ENCODE peak calls at places on chromosomes 11 and 22, in four cellular contexts. F, R, C and Y are unnamed samples.

GRCh38 chr11:73143126-73143838 is 1.2 kb upstream of the FCHSD2 start:
- DNase-seq in F (no peak), R (no peak), C (peak; percentile 38), Y (no peak)

GRCh38 chr22:50326225-50326958 is 420 bp downstream of the DENND6B start:
- DNase-seq in F (no peak), C (no peak), R (no peak), Y (no peak)

GRCh38 chr11:86980397-86980796 is 25.2 kb upstream of the FZD4 start:
- DNase-seq in F (no peak), C (no peak), R (no peak), Y (no peak)

GRCh38 chr11:43366597-43367121 is 7.9 kb downstream of the TTC17 start:
- DNase-seq in R (no peak), C (peak; percentile 57), F (no peak), Y (peak; percentile 48)

GRCh38 chr11:7538466-7539454 is 25.0 kb downstream of the PPFIBP2 start:
- DNase-seq in C (no peak), R (no peak), F (no peak), Y (no peak)

GRCh38 chr22:46381731-46382130 is 46.2 kb downstream of the TRMU start:
- DNase-seq in F (no peak), R (no peak), C (no peak), Y (no peak)

GRCh38 chr11:31872074-31872440 is 60.9 kb upstream of the PAX6 start:
- DNase-seq in R (no peak), F (no peak), C (no peak), Y (no peak)

GRCh38 chr11:69002101-69002742 is 10.8 kb downstream of the MRGPRF start:
- DNase-seq in F (no peak), C (no peak), R (peak; percentile 8), Y (no peak)

GRCh38 chr11:32436751-32437405 is 1.5 kb upstream of the WT1 start:
- DNase-seq in C (no peak), R (no peak), F (no peak), Y (no peak)

GRCh38 chr11:100340416-100341323 is 346.4 kb upstream of the ARHGAP42 start:
- DNase-seq in R (no peak), C (no peak), F (no peak), Y (no peak)

GRCh38 chr11:102226702-102227101 is 90.6 kb upstream of the BIRC3 start:
- DNase-seq in C (peak; percentile 24), R (no peak), F (peak; percentile 87), Y (peak; percentile 67)
- H3K4me3 ChIP-seq in C (peak overlapping the region; percentile 33), R (no peak overlapping the region), F (peak overlapping the region; percentile 1), Y (no peak overlapping the region)

DNA sequence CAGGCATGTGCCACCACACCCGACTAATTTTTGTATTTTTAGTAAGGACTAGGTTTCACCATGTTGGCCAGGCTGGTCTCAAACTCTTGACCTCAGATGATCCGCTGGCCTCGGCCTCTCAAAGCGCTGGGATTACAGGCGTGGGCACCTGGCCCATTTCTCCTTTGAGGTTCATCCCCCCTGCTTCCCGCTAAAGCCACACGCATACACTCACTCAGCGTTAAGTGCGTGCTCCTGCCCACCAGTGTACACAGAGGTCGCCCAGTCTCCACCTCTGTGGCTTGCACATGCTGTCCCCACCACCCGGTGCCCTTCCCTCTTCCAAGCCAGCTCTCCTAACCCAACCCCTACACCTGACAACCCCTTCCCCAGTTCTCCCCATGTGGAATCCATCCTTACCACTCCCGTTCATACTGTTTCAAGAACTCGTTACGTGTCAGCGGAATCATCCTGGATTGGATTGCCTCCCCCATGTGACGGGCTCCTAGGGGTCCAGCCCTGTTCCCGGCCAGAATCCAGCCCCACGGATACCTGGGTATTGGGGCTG is 15.7 kb upstream of the CYTH4 start:
- DNase-seq in R (no peak), F (no peak), C (no peak), Y (no peak)
- TF ChIP-seq CTCF in R (no peak), F (no peak), C (no peak), Y (no peak)

DNA sequence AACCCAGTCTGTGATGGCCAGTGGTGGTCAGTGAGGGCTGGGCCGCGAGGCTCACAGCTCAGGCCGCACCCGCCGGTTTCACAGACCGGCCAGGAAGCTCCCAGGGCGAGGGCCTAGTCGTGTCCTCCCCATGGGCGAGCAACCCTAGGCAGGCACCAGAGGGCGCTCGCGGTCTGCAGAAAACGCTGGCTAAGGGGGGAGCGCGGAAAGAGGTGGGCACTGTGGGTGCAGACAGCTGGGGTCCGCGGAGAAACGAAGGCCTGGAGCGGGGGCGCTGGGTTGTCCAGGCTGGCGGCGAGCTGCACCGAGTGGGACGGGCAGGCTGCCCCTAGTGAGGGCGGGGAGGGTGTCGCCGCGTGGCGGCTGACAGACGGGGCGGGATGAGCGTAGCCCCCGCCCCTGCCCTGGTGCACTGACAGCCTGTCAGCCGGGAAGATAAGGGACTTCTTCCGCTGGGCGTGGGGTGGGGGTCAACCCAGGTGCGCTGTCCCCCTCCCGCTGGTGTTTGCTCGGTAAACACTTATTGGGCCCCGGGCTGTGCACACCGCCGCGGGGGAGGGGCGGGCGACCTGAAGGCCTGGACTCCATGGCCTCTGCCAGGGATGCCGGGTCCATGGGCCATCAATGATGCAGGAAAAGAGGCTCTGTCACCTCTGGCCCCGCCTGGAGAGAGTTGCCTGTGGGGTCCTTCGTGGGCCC is 7.5 kb downstream of the GP1BB start:
- DNase-seq in C (peak; percentile 56), F (peak; percentile 38), R (peak; percentile 80), Y (peak; percentile 71)
- H3K4me3 ChIP-seq in C (peak overlapping the region; percentile 61), F (peak overlapping the region; percentile 39), R (peak overlapping the region; percentile 35), Y (peak overlapping the region; percentile 44)

GRCh38 chr22:37639070-37639760 is at the start of gene SH3BP1:
- DNase-seq in R (peak; percentile 81), F (no peak), C (no peak), Y (no peak)

GRCh38 chr22:37639771-37640590 is 512 bp downstream of the SH3BP1 start:
- DNase-seq in C (no peak), F (no peak), R (peak; percentile 47), Y (no peak)

GRCh38 chr22:37640591-37641250 is 1.3 kb downstream of the SH3BP1 start:
- DNase-seq in F (no peak), C (no peak), R (peak; percentile 54), Y (no peak)

GRCh38 chr22:37643225-37643847 is 3.9 kb downstream of the SH3BP1 start:
- DNase-seq in C (peak; percentile 11), R (peak; percentile 93), F (no peak), Y (peak; percentile 65)

GRCh38 chr22:37641251-37641949 is 1.9 kb downstream of the SH3BP1 start:
- DNase-seq in F (no peak), R (peak; percentile 78), C (no peak), Y (no peak)
- TF ChIP-seq CTCF in F (no peak), R (no peak), C (no peak), Y (no peak)

GRCh38 chr11:126585388-126586302 is 230.2 kb downstream of the ST3GAL4 start:
- DNase-seq in R (peak; percentile 22), C (peak; percentile 90), F (peak; percentile 92), Y (peak; percentile 97)
- H3K4me3 ChIP-seq in R (no peak overlapping the region), C (peak overlapping the region; percentile 44), F (peak overlapping the region; percentile 17), Y (no peak overlapping the region)

GRCh38 chr11:120182790-120183491 is 27.9 kb upstream of the OAF start:
- DNase-seq in C (no peak), R (peak; percentile 78), F (no peak), Y (peak; percentile 72)
- TF ChIP-seq CTCF in C (peak; percentile 34), R (peak; percentile 66), F (peak; percentile 38), Y (peak; percentile 62)

DNA sequence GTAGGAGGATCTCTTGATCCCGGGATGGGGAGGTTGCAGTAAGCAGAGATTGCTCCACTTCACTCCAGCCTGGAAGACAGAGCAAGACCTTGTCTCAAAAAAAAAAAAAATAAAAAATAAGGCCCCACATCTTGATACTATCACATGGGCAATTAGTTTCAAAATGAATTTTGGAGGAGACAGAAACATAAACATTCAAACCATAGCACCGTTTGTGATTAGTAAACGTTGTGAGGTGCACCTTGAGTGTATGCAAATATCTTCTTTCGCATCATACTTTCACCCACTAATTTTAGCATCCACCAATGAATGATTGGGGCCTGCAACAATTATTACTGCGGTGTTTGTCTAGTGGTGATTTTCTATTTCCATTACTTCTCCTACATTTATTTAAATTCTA is 11.0 kb upstream of the SPDYC start:
- DNase-seq in R (no peak), C (no peak), F (no peak), Y (no peak)
- H3K4me3 ChIP-seq in R (no peak overlapping the region), C (no peak overlapping the region), F (no peak overlapping the region), Y (no peak overlapping the region)

DNA sequence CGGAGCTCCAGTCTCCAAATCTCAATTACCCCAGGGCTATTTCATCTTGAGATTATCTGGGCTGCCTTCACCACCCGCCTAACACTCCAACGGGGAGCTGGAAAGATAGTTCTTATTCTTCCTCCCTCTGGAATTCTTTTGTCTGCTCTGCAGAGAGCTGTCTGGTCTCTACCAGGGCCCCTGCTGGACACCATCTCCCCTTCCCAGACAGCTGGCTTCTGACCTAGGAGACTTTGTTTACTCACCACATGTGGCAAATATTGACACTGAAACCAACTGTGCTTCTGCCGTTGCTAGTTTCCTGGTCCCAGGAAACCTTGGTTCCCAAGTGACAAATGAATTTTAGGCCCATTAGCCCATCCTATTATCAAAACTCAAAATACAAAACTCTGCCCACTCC is 93.8 kb downstream of the DSCAML1 start:
- DNase-seq in R (no peak), F (no peak), C (no peak), Y (no peak)
- TF ChIP-seq CTCF in R (no peak), F (no peak), C (no peak), Y (no peak)

GRCh38 chr22:27724181-27724580 is 77.4 kb downstream of the MN1 start:
- DNase-seq in C (no peak), F (no peak), R (no peak), Y (no peak)

GRCh38 chr22:27727673-27728451 is 73.7 kb downstream of the MN1 start:
- DNase-seq in R (no peak), F (no peak), C (no peak), Y (no peak)

GRCh38 chr22:27726726-27727449 is 74.7 kb downstream of the MN1 start:
- DNase-seq in F (no peak), R (peak; percentile 28), C (no peak), Y (peak; percentile 68)

GRCh38 chr22:27724706-27725105 is 76.8 kb downstream of the MN1 start:
- DNase-seq in C (no peak), F (peak; percentile 20), R (no peak), Y (no peak)

DNA sequence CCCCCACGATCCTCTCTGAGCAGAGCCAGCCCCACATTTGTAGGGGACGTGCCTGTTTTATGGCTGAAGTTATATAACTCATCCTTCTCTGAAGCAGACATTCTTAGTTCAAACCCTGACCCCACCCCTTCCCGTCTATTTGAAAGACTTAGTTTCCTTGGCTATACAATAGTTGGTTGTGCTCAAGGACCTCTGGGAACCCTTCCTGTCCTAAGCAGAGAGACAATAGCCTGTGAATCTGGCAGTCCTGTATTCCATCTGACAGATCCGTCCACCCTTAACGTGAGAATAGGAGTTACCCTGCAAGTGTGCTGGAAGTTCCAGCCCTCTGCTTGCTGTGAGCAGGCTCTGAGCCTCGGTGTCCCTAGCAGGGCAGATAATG is 75.2 kb downstream of the MN1 start:
- DNase-seq in F (no peak), C (no peak), R (no peak), Y (no peak)
- H3K4me3 ChIP-seq in F (no peak overlapping the region), C (no peak overlapping the region), R (no peak overlapping the region), Y (no peak overlapping the region)

DNA sequence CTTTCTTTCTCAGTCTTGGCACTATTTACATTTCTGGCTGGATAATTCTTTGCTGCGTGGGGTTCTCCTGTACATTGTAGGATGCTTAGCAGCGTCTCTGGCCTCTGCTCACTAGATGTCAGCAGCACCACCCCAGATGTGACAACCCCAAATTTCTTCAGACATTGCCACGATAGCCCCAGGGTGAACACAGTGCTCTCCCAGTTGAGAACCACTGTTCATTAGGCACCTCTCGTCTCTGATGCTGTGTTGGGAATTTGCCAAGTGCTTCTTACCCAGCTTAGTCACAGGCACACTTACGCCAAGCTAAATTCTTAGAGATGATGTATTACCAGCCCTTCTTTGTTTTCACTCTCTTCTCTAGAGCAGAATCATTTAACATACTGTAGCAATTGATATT is 9.4 kb downstream of the TRIM6 start:
- DNase-seq in R (no peak), F (peak; percentile 80), C (peak; percentile 59), Y (peak; percentile 91)
- TF ChIP-seq CTCF in R (no peak), F (no peak), C (no peak), Y (no peak)